ENCODE peak calls at places on chromosomes 5 and 9, in four cellular contexts. A is SK-N-SH, T is heart left ventricle, G is IMR-90. H is an unnamed sample.

GRCh38 chr5:177429248-177430045 is 3.0 kb downstream of the GRK6 start:
- DNase-seq in A (no peak), T (peak; percentile 72), G (no peak), H (peak; percentile 83)

GRCh38 chr5:33148076-33148501 is 292.7 kb upstream of the TARS1 start:
- DNase-seq in A (no peak), T (peak; percentile 49), G (peak; percentile 90), H (no peak)

GRCh38 chr5:57779383-57780223 is 297.0 kb upstream of the ACTBL2 start:
- DNase-seq in A (peak; percentile 42), T (peak; percentile 41), G (peak; percentile 83), H (peak; percentile 26)

GRCh38 chr5:42984307-42984706 is 55.8 kb downstream of the ANXA2R start:
- DNase-seq in A (no peak), T (no peak), G (no peak), H (no peak)

GRCh38 chr5:135135530-135136201 is 101.6 kb upstream of the PITX1 start:
- DNase-seq in A (no peak), T (no peak), G (peak; percentile 79), H (no peak)

GRCh38 chr5:157271740-157272271 is 5.9 kb downstream of the CYFIP2 start:
- DNase-seq in A (no peak), T (no peak), G (no peak), H (peak; percentile 94)

GRCh38 chr5:132754947-132755346 is 7.7 kb downstream of the CCNI2 start:
- DNase-seq in A (peak; percentile 54), T (no peak), G (peak; percentile 51), H (no peak)

GRCh38 chr5:150318613-150319483 is 16.1 kb upstream of the ARSI start:
- DNase-seq in A (no peak), T (no peak), G (no peak), H (no peak)

GRCh38 chr5:135576075-135576599 is 2.7 kb downstream of the CXCL14 start:
- DNase-seq in A (no peak), T (no peak), G (peak; percentile 33), H (no peak)

GRCh38 chr5:53890490-53890889 is 330.1 kb downstream of the NDUFS4 start:
- DNase-seq in A (no peak), T (no peak), G (no peak), H (no peak)

GRCh38 chr9:126561582-126561981 is 52.1 kb upstream of the LMX1B start:
- DNase-seq in A (no peak), T (no peak), G (no peak), H (no peak)

GRCh38 chr9:136331556-136332481 is 4.5 kb downstream of the GPSM1 start:
- DNase-seq in A (no peak), T (no peak), G (no peak), H (no peak)

GRCh38 chr5:113382736-113383135 is 52.1 kb downstream of the TSSK1B start:
- DNase-seq in A (no peak), T (no peak), G (no peak), H (no peak)

GRCh38 chr9:81604306-81605153 is 84.8 kb downstream of the TLE1 start:
- DNase-seq in A (no peak), T (no peak), G (peak; percentile 48), H (no peak)

GRCh38 chr5:58080573-58080972 is 379.3 kb downstream of the PLK2 start:
- DNase-seq in A (no peak), T (no peak), G (peak; percentile 69), H (no peak)

GRCh38 chr9:32969270-32969669 is 32.2 kb downstream of the APTX start:
- DNase-seq in A (no peak), T (no peak), G (peak; percentile 74), H (no peak)

GRCh38 chr5:65874241-65874640 is 52.1 kb upstream of the ERBIN start:
- DNase-seq in A (no peak), T (no peak), G (peak; percentile 72), H (no peak)

GRCh38 chr9:136492978-136493522 is 10.2 kb upstream of the SEC16A start:
- DNase-seq in A (no peak), T (no peak), G (no peak), H (no peak)

GRCh38 chr5:136810198-136810823 is 445.0 kb upstream of the TRPC7 start:
- DNase-seq in A (no peak), T (peak; percentile 30), G (peak; percentile 77), H (no peak)

GRCh38 chr5:14011089-14012004 is 66.9 kb upstream of the DNAH5 start:
- DNase-seq in A (peak; percentile 93), T (peak; percentile 85), G (peak; percentile 86), H (peak; percentile 35)

GRCh38 chr5:102450313-102450990 is 48.3 kb downstream of the SLCO6A1 start:
- DNase-seq in A (no peak), T (no peak), G (no peak), H (no peak)

GRCh38 chr9:114549677-114550330 is 37.8 kb upstream of the ATP6V1G1 start:
- DNase-seq in A (no peak), T (no peak), G (peak; percentile 6), H (no peak)

GRCh38 chr5:135986891-135987401 is 32.2 kb upstream of the LECT2 start:
- DNase-seq in A (no peak), T (no peak), G (peak; percentile 38), H (no peak)

GRCh38 chr9:129006328-129007034 is 21.6 kb downstream of the SH3GLB2 start:
- DNase-seq in A (peak; percentile 89), T (peak; percentile 67), G (peak; percentile 65), H (peak; percentile 31)

GRCh38 chr9:105637787-105638395 is 24.4 kb upstream of the TAL2 start:
- DNase-seq in A (no peak), T (no peak), G (peak; percentile 3), H (no peak)

GRCh38 chr9:32565967-32566366 is 7.0 kb downstream of the NDUFB6 start:
- DNase-seq in A (no peak), T (no peak), G (no peak), H (no peak)

GRCh38 chr5:83322273-83322924 is 149.1 kb upstream of the VCAN start:
- DNase-seq in A (no peak), T (no peak), G (no peak), H (no peak)

GRCh38 chr5:138180183-138180782 is 1.4 kb downstream of the KIF20A start:
- DNase-seq in A (peak; percentile 42), T (no peak), G (peak; percentile 64), H (no peak)

GRCh38 chr5:150485770-150486401 is 22.0 kb upstream of the NDST1 start:
- DNase-seq in A (peak; percentile 93), T (peak; percentile 75), G (peak; percentile 46), H (peak; percentile 14)

GRCh38 chr5:123881791-123882244 is 369.8 kb downstream of the CSNK1G3 start:
- DNase-seq in A (peak; percentile 13), T (no peak), G (peak; percentile 34), H (no peak)

GRCh38 chr5:124574521-124575436 is 171.7 kb downstream of the ZNF608 start:
- DNase-seq in A (peak; percentile 20), T (no peak), G (no peak), H (no peak)

H was measured in immature natural killer cell.